ENCODE peak calls at places on chromosomes 4 and X, in eight cellular contexts. G is cardiac fibroblast, T is PC-3, O is GM23338, E is fibroblast of mammary gland, N is BE2C, A is AG10803, V is B cell. P is an unnamed sample.

GRCh38 chr4:48109413-48110263 is 24.4 kb downstream of the TXK start:
- DNase-seq in G (peak; percentile 41), A (peak; percentile 31), O (peak; percentile 81), N (no peak), T (peak; percentile 74), E (peak; percentile 49), V (peak; percentile 59), P (no peak)

GRCh38 chrX:48754124-48754667 is 7.4 kb upstream of the GLOD5 start:
- DNase-seq in G (no peak), E (no peak), O (no peak), A (no peak), T (no peak), N (no peak), V (no peak), P (no peak)

GRCh38 chrX:13066391-13066790 is 22.0 kb upstream of the FAM9C start:
- DNase-seq in N (no peak), O (no peak), A (no peak), G (no peak), T (no peak), E (peak; percentile 19), V (no peak), P (no peak)

GRCh38 chr4:165766018-165766417 is 107.0 kb upstream of the TLL1 start:
- DNase-seq in V (no peak), G (peak; percentile 12), T (no peak), A (no peak), E (no peak), O (no peak), N (no peak), P (no peak)

GRCh38 chr4:42331914-42332368 is 65.3 kb upstream of the SHISA3 start:
- DNase-seq in G (peak; percentile 69), O (no peak), T (peak; percentile 59), A (no peak), V (no peak), N (no peak), E (peak; percentile 73), P (no peak)

GRCh38 chrX:71301195-71301924 is at the start of gene ITGB1BP2:
- DNase-seq in T (no peak), V (no peak), E (peak; percentile 40), N (peak; percentile 11), A (no peak), G (peak; percentile 61), O (peak; percentile 34), P (no peak)

GRCh38 chrX:11010476-11010875 is 100.7 kb upstream of the HCCS start:
- DNase-seq in G (no peak), O (no peak), V (no peak), N (no peak), E (peak; percentile 43), A (no peak), T (peak; percentile 33), P (no peak)

GRCh38 chr4:38659346-38659745 is 4.7 kb upstream of the KLF3 start:
- DNase-seq in N (no peak), V (no peak), A (no peak), G (no peak), E (no peak), O (no peak), T (no peak), P (no peak)

GRCh38 chr4:122854444-122854843 is 27.8 kb downstream of the FGF2 start:
- DNase-seq in V (no peak), A (peak; percentile 39), N (no peak), G (peak; percentile 47), E (peak; percentile 44), O (no peak), T (no peak), P (no peak)

GRCh38 chr4:123466080-123466785 is 69.6 kb downstream of the SPRY1 start:
- DNase-seq in T (no peak), O (no peak), N (no peak), E (no peak), G (no peak), A (no peak), V (no peak), P (no peak)

GRCh38 chr4:5043579-5043978 is 7.7 kb upstream of the STK32B start:
- DNase-seq in O (peak; percentile 62), N (no peak), G (no peak), A (no peak), E (no peak), T (peak; percentile 48), V (no peak), P (no peak)

GRCh38 chr4:89213382-89213701 is 94.3 kb downstream of the GPRIN3 start:
- DNase-seq in G (no peak), V (no peak), A (no peak), O (no peak), N (no peak), E (no peak), T (no peak), P (no peak)

GRCh38 chr4:123340381-123340701 is 56.3 kb upstream of the SPRY1 start:
- DNase-seq in O (no peak), E (peak; percentile 96), G (peak; percentile 83), T (peak; percentile 91), N (no peak), V (no peak), A (peak; percentile 77), P (no peak)

GRCh38 chr4:80787306-80787705 is 243.2 kb upstream of the BMP3 start:
- DNase-seq in T (no peak), O (no peak), V (no peak), E (no peak), A (no peak), G (no peak), N (no peak), P (no peak)

GRCh38 chr4:98659741-98660507 is 1.5 kb upstream of the TSPAN5 start:
- DNase-seq in E (peak; percentile 52), A (peak; percentile 46), V (no peak), N (no peak), O (no peak), T (peak; percentile 76), G (no peak), P (no peak)

GRCh38 chr4:173991814-173992213 is 291.7 kb downstream of the FBXO8 start:
- DNase-seq in V (no peak), E (no peak), G (no peak), T (no peak), A (no peak), O (no peak), N (no peak), P (no peak)

GRCh38 chr4:125741825-125742452 is 427.2 kb downstream of the FAT4 start:
- DNase-seq in O (peak; percentile 51), E (peak; percentile 66), T (peak; percentile 48), V (no peak), G (peak; percentile 70), A (peak; percentile 35), N (no peak), P (no peak)

GRCh38 chr4:2789351-2789750 is 3.5 kb upstream of the SH3BP2 start:
- DNase-seq in O (no peak), N (no peak), A (no peak), G (no peak), V (no peak), E (no peak), T (no peak), P (no peak)

GRCh38 chr4:118167306-118167705 is 133.0 kb downstream of the NDST3 start:
- DNase-seq in E (no peak), V (no peak), N (no peak), A (no peak), O (no peak), G (no peak), T (no peak), P (no peak)

GRCh38 chrX:44873415-44874270 is 655 bp downstream of the KDM6A start:
- DNase-seq in A (peak; percentile 42), O (peak; percentile 30), T (peak; percentile 29), N (peak; percentile 45), G (peak; percentile 51), E (peak; percentile 39), V (peak; percentile 77), P (peak; percentile 53)

GRCh38 chrX:154091678-154092077 is 5.8 kb downstream of the MECP2 start:
- DNase-seq in V (no peak), T (no peak), O (no peak), G (no peak), E (no peak), N (no peak), A (no peak), P (no peak)

GRCh38 chrX:70434352-70434866 is 10.2 kb upstream of the DLG3 start:
- DNase-seq in N (peak; percentile 89), V (peak; percentile 60), G (peak; percentile 78), T (peak; percentile 89), O (peak; percentile 90), A (peak; percentile 70), E (peak; percentile 69), P (peak; percentile 89)

GRCh38 chrX:121455890-121456289 is 408.5 kb downstream of the GLUD2 start:
- DNase-seq in G (no peak), N (no peak), A (no peak), V (no peak), E (no peak), O (no peak), T (no peak), P (no peak)

GRCh38 chr4:134762053-134762452 is 560.5 kb upstream of the PABPC4L start:
- DNase-seq in A (no peak), E (no peak), V (no peak), N (peak; percentile 43), T (no peak), O (peak; percentile 42), G (no peak), P (peak; percentile 9)
- TF ChIP-seq CTCF in A (no peak), E (no peak), V (no peak), N (peak; percentile 57), T (no peak), O (peak; percentile 55), G (no peak), P (peak; percentile 28)

GRCh38 chr4:159019356-159019755 is 83.5 kb upstream of the RAPGEF2 start:
- DNase-seq in A (no peak), V (no peak), N (no peak), T (no peak), O (no peak), E (no peak), G (peak; percentile 34), P (no peak)

GRCh38 chr4:159016527-159017137 is 86.2 kb upstream of the RAPGEF2 start:
- DNase-seq in A (no peak), O (peak; percentile 80), T (no peak), V (no peak), G (no peak), E (no peak), N (no peak), P (peak; percentile 33)

GRCh38 chr4:159017323-159018036 is 85.4 kb upstream of the RAPGEF2 start:
- DNase-seq in E (no peak), N (no peak), T (no peak), A (no peak), V (peak; percentile 17), G (no peak), O (no peak), P (no peak)

GRCh38 chr4:159015862-159016261 is 87.0 kb upstream of the RAPGEF2 start:
- DNase-seq in T (no peak), E (peak; percentile 72), N (no peak), V (no peak), A (peak; percentile 55), G (no peak), O (no peak), P (no peak)

GRCh38 chr4:159018062-159018629 is 84.7 kb upstream of the RAPGEF2 start:
- DNase-seq in G (peak; percentile 53), E (peak; percentile 47), N (peak; percentile 21), V (peak; percentile 69), A (no peak), T (no peak), O (no peak), P (no peak)
- TF ChIP-seq CTCF in G (no peak), E (no peak), N (no peak), V (no peak), A (no peak), T (no peak), O (no peak), P (no peak)

GRCh38 chrX:107448625-107449468 is 605 bp upstream of the FRMPD3 start:
- DNase-seq in V (peak; percentile 42), G (no peak), T (peak; percentile 25), E (no peak), A (no peak), N (no peak), O (peak; percentile 59), P (peak; percentile 50)
- TF ChIP-seq CTCF in V (no peak), G (no peak), T (peak; percentile 24), E (no peak), A (no peak), N (no peak), O (peak; percentile 0), P (peak; percentile 14)

GRCh38 chrX:2500091-2500680 is 590 bp downstream of the DHRSX start:
- DNase-seq in A (peak; percentile 64), N (peak; percentile 27), V (peak; percentile 64), E (peak; percentile 77), G (peak; percentile 47), T (peak; percentile 52), O (peak; percentile 64), P (peak; percentile 58)
- TF ChIP-seq CTCF in A (no peak), N (no peak), V (no peak), E (no peak), G (no peak), T (peak; percentile 9), O (peak; percentile 45), P (no peak)

P was measured in nephron progenitor cell.